ENCODE peak calls at places on chromosome 13, in four cellular contexts. R is mesothelial cell of epicardium, P is cardiac muscle cell, M is T-helper 17 cell. C is an unnamed sample.

GRCh38 chr13:31418186-31418585 is 218.4 kb downstream of the B3GLCT start:
- DNase-seq in R (no peak), P (no peak), M (no peak), C (no peak)

GRCh38 chr13:80783926-80784325 is 443.0 kb upstream of the SPRY2 start:
- DNase-seq in M (no peak), R (no peak), P (peak; percentile 88), C (no peak)

GRCh38 chr13:33999830-34000605 is 182.1 kb downstream of the RFC3 start:
- DNase-seq in P (no peak), M (no peak), R (no peak), C (no peak)

GRCh38 chr13:91115776-91116175 is 231.7 kb upstream of the MIR17HG start:
- DNase-seq in P (no peak), M (no peak), R (no peak), C (no peak)

GRCh38 chr13:59034198-59034597 is 1129.5 kb downstream of the DIAPH3 start:
- DNase-seq in M (no peak), R (no peak), P (no peak), C (no peak)

GRCh38 chr13:98450495-98451167 is 126.3 kb downstream of the STK24 start:
- DNase-seq in P (no peak), R (no peak), M (no peak), C (no peak)

GRCh38 chr13:99572131-99572530 is 70.9 kb downstream of the TM9SF2 start:
- DNase-seq in M (no peak), P (peak; percentile 31), R (no peak), C (no peak)

GRCh38 chr13:74280795-74281490 is 146.7 kb upstream of the KLF12 start:
- DNase-seq in R (no peak), P (peak; percentile 40), M (no peak), C (no peak)

GRCh38 chr13:45659536-45659935 is 42.6 kb upstream of the CBY2 start:
- DNase-seq in M (no peak), P (no peak), R (no peak), C (no peak)

GRCh38 chr13:25371608-25372274 is at the start of gene ATP8A2:
- DNase-seq in P (no peak), M (no peak), R (peak; percentile 32), C (no peak)

GRCh38 chr13:37833411-37833810 is 36.2 kb downstream of the TRPC4 start:
- DNase-seq in M (no peak), P (no peak), R (no peak), C (no peak)

GRCh38 chr13:107271226-107271625 is 703.3 kb upstream of the ARGLU1 start:
- DNase-seq in R (no peak), P (peak; percentile 79), M (no peak), C (no peak)

GRCh38 chr13:60467098-60467497 is 70.1 kb downstream of the TDRD3 start:
- DNase-seq in P (no peak), R (no peak), M (no peak), C (no peak)

GRCh38 chr13:113763961-113764792 is 5.2 kb downstream of the TMEM255B start:
- DNase-seq in R (no peak), M (no peak), P (no peak), C (no peak)

GRCh38 chr13:99336750-99337149 is 29.6 kb upstream of the GPR183 start:
- DNase-seq in M (no peak), R (no peak), P (no peak), C (no peak)

GRCh38 chr13:42894765-42895181 is 97.3 kb downstream of the EPSTI1 start:
- DNase-seq in P (peak; percentile 87), M (no peak), R (peak; percentile 27), C (no peak)

GRCh38 chr13:23020246-23020843 is 160.4 kb upstream of the SGCG start:
- DNase-seq in P (peak; percentile 74), R (no peak), M (no peak), C (no peak)

GRCh38 chr13:110812111-110812868 is 98.8 kb downstream of the ING1 start:
- DNase-seq in R (no peak), M (no peak), P (peak; percentile 65), C (no peak)

C was measured in left lung.